ENCODE peak calls at places on chromosome 5, in ten cellular contexts. E is GM23248; Q is T-cell; A is neural crest cell; O is SK-N-DZ; H is HCT116; I is effector memory CD4-positive, alpha-beta T cell; D is NCI-H2171 treated with DMSO at 0.1 percent for 48 hours; S is A172; F is stimulated activated naive CD8-positive, alpha-beta T cell treated with anti-CD3 and anti-CD28 coated beads, Interleukin-15, amount 100 ng/mL, for 72 hours. C is an unnamed sample.

GRCh38 chr5:181241393-181241975 is 2.2 kb downstream of the RACK1 start:
- DNase-seq in O (no peak), H (no peak), S (peak), A (no peak), Q (no peak), D (no peak), F (peak), E (peak), I (no peak), C (no peak)

GRCh38 chr5:71705416-71705815 is 13.7 kb upstream of the CARTPT start:
- DNase-seq in Q (no peak), S (no peak), H (no peak), D (no peak), A (no peak), I (no peak), F (no peak), E (no peak), O (no peak), C (no peak)

GRCh38 chr5:102048940-102049339 is 247.1 kb downstream of the SLCO4C1 start:
- DNase-seq in A (no peak), H (peak), I (no peak), E (no peak), S (peak), O (peak), Q (no peak), D (peak), F (no peak), C (no peak)

GRCh38 chr5:140312067-140312790 is 9.3 kb upstream of the PFDN1 start:
- DNase-seq in H (no peak), D (no peak), I (no peak), E (peak), O (no peak), F (no peak), Q (no peak), S (peak), A (no peak), C (no peak)

GRCh38 chr5:113371788-113372196 is 63.0 kb downstream of the TSSK1B start:
- DNase-seq in F (no peak), Q (no peak), S (peak), O (no peak), E (peak), D (no peak), A (no peak), I (no peak), H (no peak), C (no peak)

GRCh38 chr5:54313311-54314270 is 3.2 kb upstream of the ARL15 start:
- DNase-seq in O (peak), A (no peak), D (no peak), E (no peak), S (no peak), I (no peak), F (no peak), Q (no peak), H (no peak), C (no peak)

GRCh38 chr5:56480305-56481146 is 247.4 kb upstream of the ANKRD55 start:
- DNase-seq in F (no peak), H (no peak), Q (peak), S (no peak), E (peak), A (peak), D (no peak), I (peak), O (no peak), C (peak)

GRCh38 chr5:78636682-78637081 is 11.9 kb downstream of the LHFPL2 start:
- DNase-seq in S (no peak), E (no peak), O (no peak), A (no peak), D (no peak), Q (no peak), F (no peak), I (no peak), H (no peak), C (no peak)

GRCh38 chr5:1763548-1763911 is 36.1 kb downstream of the MRPL36 start:
- DNase-seq in S (peak), F (peak), Q (peak), A (peak), H (peak), I (no peak), E (peak), O (no peak), D (no peak), C (peak)

GRCh38 chr5:140362875-140363630 is 3.1 kb downstream of the SLC4A9 start:
- DNase-seq in F (peak), D (no peak), H (peak), I (peak), E (peak), O (peak), A (peak), S (no peak), Q (peak), C (peak)

GRCh38 chr5:55864606-55865541 is 13.7 kb downstream of the IL31RA start:
- DNase-seq in O (no peak), E (no peak), H (no peak), A (no peak), S (no peak), F (no peak), Q (no peak), I (no peak), D (no peak), C (no peak)

GRCh38 chr5:2744485-2744884 is 7.0 kb downstream of the IRX2 start:
- DNase-seq in H (no peak), A (no peak), E (peak), F (no peak), D (no peak), O (no peak), I (no peak), Q (no peak), S (no peak), C (no peak)

GRCh38 chr5:58048954-58049353 is 410.9 kb downstream of the PLK2 start:
- DNase-seq in S (no peak), A (no peak), F (no peak), I (no peak), E (no peak), Q (no peak), D (no peak), O (peak), H (no peak), C (no peak)

C was measured in spleen.